ENCODE peak calls at places on chromosomes 16 and 17, in eight cellular contexts. H, U, D, A, Z, W, N and E are unnamed samples.

GRCh38 chr17:17275991-17276390 is 5.1 kb downstream of the COPS3 start:
- DNase-seq in H (no peak), U (no peak), D (no peak), A (no peak), Z (no peak), W (no peak), N (no peak), E (no peak)

GRCh38 chr16:57503366-57503765 is 17.1 kb upstream of the DOK4 start:
- DNase-seq in H (no peak), U (no peak), D (no peak), A (no peak), Z (peak), W (no peak), N (no peak), E (no peak)

GRCh38 chr17:77516902-77517301 is 376.1 kb downstream of the SEC14L1 start:
- DNase-seq in H (no peak), U (no peak), D (no peak), A (no peak), Z (no peak), W (no peak), N (no peak), E (no peak)

GRCh38 chr17:7083592-7083991 is 3.5 kb upstream of the CLEC10A start:
- DNase-seq in H (no peak), U (no peak), D (no peak), A (no peak), Z (no peak), W (no peak), N (no peak), E (no peak)

GRCh38 chr16:4172070-4172469 is 55.8 kb upstream of the ADCY9 start:
- DNase-seq in H (no peak), U (no peak), D (no peak), A (no peak), Z (no peak), W (no peak), N (no peak), E (no peak)

GRCh38 chr16:27377666-27378485 is 24.1 kb upstream of the IL21R start:
- DNase-seq in H (no peak), U (peak), D (no peak), A (no peak), Z (no peak), W (no peak), N (no peak), E (no peak)

GRCh38 chr17:3415610-3416009 is 4.4 kb downstream of the OR3A3 start:
- DNase-seq in H (no peak), U (no peak), D (no peak), A (no peak), Z (no peak), W (no peak), N (no peak), E (no peak)

GRCh38 chr17:17398928-17399926 is 77.6 kb upstream of the MED9 start:
- DNase-seq in H (no peak), U (no peak), D (no peak), A (no peak), Z (no peak), W (no peak), N (no peak), E (no peak)

GRCh38 chr16:78189121-78189520 is 89.7 kb downstream of the WWOX start:
- DNase-seq in H (no peak), U (no peak), D (no peak), A (no peak), Z (no peak), W (no peak), N (no peak), E (no peak)

GRCh38 chr16:87834668-87835473 is 34.4 kb downstream of the SLC7A5 start:
- DNase-seq in H (no peak), U (peak), D (no peak), A (no peak), Z (peak), W (no peak), N (no peak), E (no peak)

GRCh38 chr16:67199011-67199807 is at the start of gene ELMO3:
- DNase-seq in H (no peak), U (no peak), D (no peak), A (no peak), Z (no peak), W (peak), N (no peak), E (no peak)

GRCh38 chr16:10752843-10753523 is 9.3 kb downstream of the NUBP1 start:
- DNase-seq in H (peak), U (no peak), D (no peak), A (no peak), Z (no peak), W (no peak), N (no peak), E (peak)

GRCh38 chr16:10114411-10114810 is 67.8 kb downstream of the GRIN2A start:
- DNase-seq in H (peak), U (no peak), D (no peak), A (no peak), Z (no peak), W (no peak), N (no peak), E (no peak)

GRCh38 chr17:44086364-44087311 is 16.1 kb downstream of the G6PC3 start:
- DNase-seq in H (peak), U (peak), D (no peak), A (peak), Z (no peak), W (no peak), N (peak), E (no peak)

GRCh38 chr17:37230633-37231032 is 145.2 kb upstream of the C17orf78 start:
- DNase-seq in H (no peak), U (no peak), D (no peak), A (no peak), Z (no peak), W (no peak), N (no peak), E (no peak)

GRCh38 chr17:51270675-51271074 is 10.3 kb downstream of the UTP18 start:
- DNase-seq in H (no peak), U (no peak), D (no peak), A (no peak), Z (no peak), W (no peak), N (no peak), E (no peak)

GRCh38 chr17:57739402-57740224 is 5.5 kb downstream of the CCDC182 start:
- DNase-seq in H (no peak), U (no peak), D (no peak), A (no peak), Z (no peak), W (no peak), N (no peak), E (no peak)

GRCh38 chr17:3892095-3892998 is 506 bp downstream of the CAMKK1 start:
- DNase-seq in H (peak), U (peak), D (peak), A (peak), Z (peak), W (peak), N (peak), E (no peak)

GRCh38 chr17:7133424-7133823 is 18.8 kb upstream of the ASGR2 start:
- DNase-seq in H (no peak), U (peak), D (no peak), A (peak), Z (no peak), W (peak), N (peak), E (no peak)

GRCh38 chr16:30566531-30566930 is 5.0 kb downstream of the ZNF688 start:
- DNase-seq in H (no peak), U (no peak), D (no peak), A (no peak), Z (no peak), W (no peak), N (no peak), E (no peak)

GRCh38 chr16:22849517-22849916 is 35.6 kb downstream of the HS3ST2 start:
- DNase-seq in H (no peak), U (no peak), D (no peak), A (no peak), Z (no peak), W (no peak), N (no peak), E (no peak)

GRCh38 chr17:4232168-4232813 is 31.5 kb downstream of the ANKFY1 start:
- DNase-seq in H (no peak), U (no peak), D (no peak), A (no peak), Z (no peak), W (no peak), N (no peak), E (no peak)

GRCh38 chr17:27038676-27039075 is 255.2 kb upstream of the WSB1 start:
- DNase-seq in H (no peak), U (no peak), D (no peak), A (no peak), Z (no peak), W (no peak), N (no peak), E (no peak)

GRCh38 chr17:47934856-47935255 is 6.5 kb upstream of the PNPO start:
- DNase-seq in H (no peak), U (no peak), D (no peak), A (no peak), Z (no peak), W (no peak), N (no peak), E (no peak)

GRCh38 chr16:12703935-12704334 is 99.8 kb downstream of the CPPED1 start:
- DNase-seq in H (no peak), U (no peak), D (no peak), A (no peak), Z (no peak), W (no peak), N (no peak), E (no peak)

GRCh38 chr17:78925662-78926555 is 722 bp upstream of the TIMP2 start:
- DNase-seq in H (peak), U (no peak), D (no peak), A (no peak), Z (peak), W (no peak), N (no peak), E (peak)

GRCh38 chr16:21001262-21001661 is 100.7 kb downstream of the LYRM1 start:
- DNase-seq in H (no peak), U (peak), D (no peak), A (no peak), Z (no peak), W (peak), N (no peak), E (no peak)

GRCh38 chr17:44451016-44451415 is 52.2 kb downstream of the GPATCH8 start:
- DNase-seq in H (no peak), U (no peak), D (no peak), A (no peak), Z (no peak), W (no peak), N (no peak), E (no peak)

GRCh38 chr16:76164970-76165558 is 112.1 kb upstream of the CNTNAP4 start:
- DNase-seq in H (no peak), U (no peak), D (no peak), A (no peak), Z (no peak), W (no peak), N (no peak), E (no peak)

GRCh38 chr17:69314246-69315030 is 12.5 kb downstream of the ABCA5 start:
- DNase-seq in H (no peak), U (no peak), D (no peak), A (no peak), Z (peak), W (no peak), N (no peak), E (no peak)

GRCh38 chr17:70564006-70564620 is 394.8 kb downstream of the KCNJ2 start:
- DNase-seq in H (no peak), U (no peak), D (no peak), A (no peak), Z (no peak), W (no peak), N (no peak), E (no peak)

GRCh38 chr16:64047878-64048277 is 1074.0 kb downstream of the CDH11 start:
- DNase-seq in H (no peak), U (no peak), D (no peak), A (no peak), Z (no peak), W (no peak), N (no peak), E (no peak)

GRCh38 chr16:30663038-30663437 is 4.8 kb downstream of the FBRS start:
- DNase-seq in H (no peak), U (no peak), D (no peak), A (no peak), Z (no peak), W (no peak), N (no peak), E (no peak)

GRCh38 chr16:73616186-73616585 is 568.3 kb upstream of the ZFHX3 start:
- DNase-seq in H (no peak), U (no peak), D (no peak), A (no peak), Z (no peak), W (no peak), N (no peak), E (no peak)

GRCh38 chr16:2715519-2715918 is 4.5 kb downstream of the PRSS27 start:
- DNase-seq in H (no peak), U (peak), D (peak), A (peak), Z (no peak), W (peak), N (peak), E (no peak)

GRCh38 chr16:1258906-1259759 is 3.3 kb downstream of the TPSD1 start:
- DNase-seq in H (no peak), U (no peak), D (no peak), A (no peak), Z (no peak), W (no peak), N (no peak), E (no peak)

GRCh38 chr16:4850211-4850610 is 2.9 kb downstream of the UBN1 start:
- DNase-seq in H (no peak), U (no peak), D (no peak), A (no peak), Z (no peak), W (no peak), N (no peak), E (no peak)